ENCODE peak calls at places on chromosomes 12 and 14, in seven cellular contexts. E is fibroblast of villous mesenchyme; X is lung; G is neural crest cell; J is GM13976; V is retinal pigment epithelial cell; W is CD4-positive, alpha-beta T cell. A is an unnamed sample.

GRCh38 chr12:22275847-22276246 is 58.7 kb downstream of the ST8SIA1 start:
- DNase-seq in W (no peak), J (no peak), E (peak), G (no peak), V (peak), X (peak), A (peak)

GRCh38 chr12:53810950-53811349 is 59.2 kb upstream of the CISTR start:
- DNase-seq in G (no peak), X (no peak), V (no peak), J (no peak), E (no peak), W (no peak), A (no peak)

GRCh38 chr12:27616356-27617150 is 79.7 kb upstream of the REP15 start:
- DNase-seq in W (no peak), G (no peak), J (no peak), E (no peak), V (peak), X (no peak), A (no peak)

GRCh38 chr14:61527325-61528100 is 167.8 kb upstream of the HIF1A start:
- DNase-seq in W (no peak), J (no peak), E (peak), X (no peak), G (no peak), V (peak), A (no peak)

GRCh38 chr14:55223364-55223763 is 32.0 kb upstream of the DLGAP5 start:
- DNase-seq in J (no peak), G (no peak), W (no peak), E (no peak), V (no peak), X (no peak), A (no peak)

GRCh38 chr14:104304451-104305351 is 166.3 kb downstream of the KIF26A start:
- DNase-seq in X (no peak), E (no peak), V (no peak), J (no peak), G (no peak), W (no peak), A (no peak)

GRCh38 chr14:73025544-73025943 is 1.4 kb downstream of the ZFYVE1 start:
- DNase-seq in V (no peak), G (no peak), E (peak), X (no peak), J (no peak), W (no peak), A (no peak)

GRCh38 chr12:8038659-8039114 is 6.2 kb downstream of the FOXJ2 start:
- DNase-seq in V (no peak), E (peak), X (peak), J (no peak), W (no peak), G (no peak), A (peak)

GRCh38 chr12:49201595-49202295 is 12.9 kb upstream of the TUBA1A start:
- DNase-seq in X (no peak), E (peak), J (no peak), G (no peak), W (no peak), V (peak), A (no peak)

GRCh38 chr12:3222306-3222705 is 145.1 kb downstream of the TSPAN9 start:
- DNase-seq in W (no peak), V (no peak), G (no peak), J (no peak), X (no peak), E (no peak), A (no peak)

GRCh38 chr12:3034067-3034750 is 43.0 kb upstream of the TSPAN9 start:
- DNase-seq in V (no peak), X (peak), E (peak), J (peak), W (no peak), G (peak), A (no peak)

GRCh38 chr14:72544615-72545387 is 349.1 kb downstream of the DPF3 start:
- DNase-seq in V (no peak), J (no peak), G (no peak), W (no peak), E (no peak), X (no peak), A (no peak)

GRCh38 chr12:12890815-12891645 is at the start of gene GPRC5A:
- DNase-seq in E (peak), V (peak), W (peak), X (peak), G (peak), J (peak), A (peak)

GRCh38 chr14:75010472-75010871 is 7.8 kb downstream of the EIF2B2 start:
- DNase-seq in J (no peak), X (no peak), G (no peak), E (no peak), V (no peak), W (no peak), A (no peak)

GRCh38 chr12:46555379-46555778 is 182.8 kb upstream of the SLC38A2 start:
- DNase-seq in G (no peak), E (peak), X (no peak), J (no peak), W (no peak), V (peak), A (no peak)

GRCh38 chr14:75933712-75934296 is 48.0 kb downstream of the TGFB3 start:
- DNase-seq in J (no peak), G (no peak), V (no peak), W (no peak), E (no peak), X (no peak), A (no peak)

GRCh38 chr14:94517641-94518257 is 8.5 kb upstream of the SERPINA12 start:
- DNase-seq in G (no peak), V (no peak), E (no peak), W (no peak), X (no peak), J (no peak), A (no peak)

GRCh38 chr12:6863033-6863432 is 4.3 kb upstream of the TPI1 start:
- DNase-seq in W (no peak), V (no peak), E (no peak), G (no peak), J (no peak), X (no peak), A (no peak)

GRCh38 chr14:43168374-43168925 is 1338.6 kb downstream of the FSCB start:
- DNase-seq in X (no peak), J (no peak), W (no peak), V (no peak), E (no peak), G (no peak), A (no peak)

GRCh38 chr12:15045451-15045850 is 72.6 kb downstream of the PDE6H start:
- DNase-seq in W (no peak), G (no peak), V (no peak), E (no peak), X (no peak), J (no peak), A (no peak)

GRCh38 chr14:36055681-36056225 is 120.8 kb downstream of the PTCSC3 start:
- DNase-seq in X (no peak), J (no peak), E (no peak), W (no peak), G (no peak), V (no peak), A (no peak)

GRCh38 chr14:75476274-75476995 is 45.8 kb upstream of the BATF start:
- DNase-seq in G (no peak), E (peak), W (no peak), J (no peak), X (peak), V (peak), A (no peak)

GRCh38 chr14:56895154-56895553 is 84.9 kb upstream of the OTX2 start:
- DNase-seq in E (no peak), J (no peak), X (no peak), V (no peak), W (no peak), G (no peak), A (no peak)

GRCh38 chr12:115886666-115887065 is 390.8 kb downstream of the MED13L start:
- DNase-seq in W (no peak), G (no peak), V (no peak), E (no peak), J (no peak), X (no peak), A (no peak)

GRCh38 chr14:88069677-88070076 is 64.7 kb downstream of the GPR65 start:
- DNase-seq in V (no peak), X (no peak), G (no peak), W (no peak), E (no peak), J (no peak), A (no peak)

GRCh38 chr14:59187802-59188460 is 536 bp upstream of the DAAM1 start:
- DNase-seq in W (peak), E (no peak), G (peak), J (no peak), X (no peak), V (no peak), A (peak)

GRCh38 chr14:63438065-63438757 is 105.0 kb downstream of the PPP2R5E start:
- DNase-seq in X (peak), E (peak), V (peak), J (no peak), W (no peak), G (no peak), A (peak)

GRCh38 chr12:68627673-68628319 is 17.1 kb downstream of the RAP1B start:
- DNase-seq in W (no peak), E (no peak), X (no peak), G (no peak), V (no peak), J (no peak), A (no peak)

GRCh38 chr12:117430246-117430645 is 68.8 kb upstream of the NOS1 start:
- DNase-seq in G (no peak), X (no peak), V (no peak), E (no peak), J (no peak), W (no peak), A (no peak)
- TF ChIP-seq CTCF in G (no peak), X (no peak), V (no peak), E (no peak), J (no peak), W (no peak), A (no peak)

DNA sequence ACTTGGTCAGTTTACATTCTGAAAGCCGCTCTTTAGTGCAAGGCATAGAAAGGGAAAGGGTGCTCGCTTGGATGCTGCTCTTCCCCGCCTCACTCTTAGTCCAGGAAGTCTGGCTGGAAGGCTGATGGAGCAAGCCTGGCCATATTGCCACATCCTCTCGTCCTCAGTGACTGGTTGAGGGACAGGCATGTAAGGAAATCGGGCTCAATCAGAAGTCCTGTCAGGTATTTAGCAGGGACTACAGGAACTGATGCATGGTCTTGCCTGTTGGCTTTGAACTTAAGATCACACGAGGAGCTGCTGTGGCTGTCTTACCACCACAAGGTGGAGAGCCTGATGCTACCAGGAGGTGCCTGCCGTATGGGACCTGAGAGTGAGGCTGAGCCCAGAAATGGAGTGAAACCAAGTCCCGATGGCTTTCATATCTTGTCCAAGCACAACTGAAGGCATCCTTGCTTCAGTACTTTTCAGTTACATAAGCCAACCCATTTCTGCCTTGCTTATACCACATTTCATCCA is 10.7 kb upstream of the C12orf75 start:
- DNase-seq in E (no peak), W (no peak), X (no peak), G (no peak), V (no peak), J (no peak), A (no peak)
- TF ChIP-seq CTCF in E (no peak), W (no peak), X (no peak), G (no peak), V (no peak), J (no peak), A (no peak)

GRCh38 chr12:40375076-40375475 is 150.3 kb downstream of the LRRK2 start:
- DNase-seq in G (no peak), W (no peak), J (no peak), X (no peak), V (no peak), E (peak), A (no peak)
- TF ChIP-seq CTCF in G (peak), W (no peak), J (peak), X (no peak), V (no peak), E (no peak), A (no peak)

GRCh38 chr14:22276913-22277816 is 311.9 kb downstream of the DAD1 start:
- DNase-seq in V (no peak), G (no peak), E (peak), W (no peak), X (no peak), J (no peak), A (no peak)
- TF ChIP-seq CTCF in V (peak), G (peak), E (peak), W (peak), X (no peak), J (peak), A (peak)

GRCh38 chr14:66884149-66884548 is 305.1 kb upstream of the GARIN2 start:
- DNase-seq in W (no peak), X (no peak), J (no peak), G (no peak), V (no peak), E (no peak), A (no peak)
- TF ChIP-seq CTCF in W (no peak), X (no peak), J (no peak), G (no peak), V (no peak), E (no peak), A (no peak)

GRCh38 chr12:5442251-5443006 is 10.5 kb downstream of the NTF3 start:
- DNase-seq in G (peak), X (no peak), V (no peak), W (no peak), E (peak), J (no peak), A (peak)
- TF ChIP-seq CTCF in G (peak), X (peak), V (peak), W (no peak), E (peak), J (peak), A (peak)

GRCh38 chr14:100419856-100420255 is 96.7 kb downstream of the SLC25A47 start:
- DNase-seq in G (no peak), W (no peak), J (no peak), X (no peak), V (no peak), E (no peak), A (no peak)
- TF ChIP-seq CTCF in G (no peak), W (no peak), J (no peak), X (no peak), V (peak), E (peak), A (no peak)

DNA sequence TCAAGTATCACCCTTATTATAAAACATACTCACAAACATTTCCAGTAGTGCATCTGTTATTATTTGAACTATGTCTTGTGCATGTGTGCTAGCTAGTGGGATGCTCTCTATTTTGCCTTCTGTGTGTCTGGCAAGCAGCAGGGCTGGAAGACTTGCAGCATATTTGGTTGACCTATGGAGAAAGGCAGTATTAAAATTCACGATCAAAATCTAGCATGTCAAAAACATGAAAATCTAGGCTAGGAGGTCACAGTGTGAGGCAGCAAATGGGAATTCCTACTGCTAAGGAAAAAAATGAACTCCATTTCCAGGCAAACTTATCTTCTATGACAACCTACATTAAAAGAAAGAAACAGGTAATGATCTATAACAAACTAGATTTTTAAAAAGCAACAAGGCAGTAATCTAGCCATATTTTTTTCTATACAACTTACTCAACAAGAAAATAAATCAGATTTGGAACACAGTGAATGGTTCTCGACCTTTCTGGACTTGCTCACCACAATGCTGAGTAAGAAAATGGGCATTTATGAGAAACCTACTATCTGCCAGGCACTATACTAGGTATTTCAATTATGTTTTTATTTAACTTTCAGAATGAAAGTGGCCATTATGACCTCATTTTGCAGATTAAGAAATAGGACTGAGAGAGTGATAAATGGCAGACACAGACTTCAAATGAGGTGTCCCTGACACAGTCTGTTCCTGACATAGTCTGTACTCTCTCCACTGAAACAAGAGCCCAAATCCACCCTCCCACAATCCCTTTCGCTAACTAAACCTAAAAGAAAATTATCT is 96.8 kb downstream of the TXNDC16 start:
- DNase-seq in E (peak), W (no peak), J (no peak), X (no peak), G (no peak), V (peak), A (no peak)
- TF ChIP-seq CTCF in E (no peak), W (no peak), J (no peak), X (no peak), G (no peak), V (no peak), A (no peak)